ENCODE peak calls at places on chromosomes 3 and 15, in six cellular contexts. B is stimulated activated CD4-positive, alpha-beta T cell treated with anti-CD3 and anti-CD28 coated beads, Interleukin-4, amount 100 ng/mL, for 4 hours; H is HFF-Myc; A is activated CD4-positive, alpha-beta T cell treated with anti-CD3 and anti-CD28 coated beads, Interleukin-2, amount 50 U/mL, for 1 hour; Q is foreskin fibroblast; Y is hypothalamus. E is an unnamed sample.

GRCh38 chr3:113265281-113265680 is 53.9 kb downstream of the BOC start:
- DNase-seq in B (no peak), Y (peak), A (no peak), Q (no peak), H (no peak), E (no peak)

GRCh38 chr15:88990185-88990679 is 77.1 kb upstream of the MFGE8 start:
- DNase-seq in A (no peak), H (no peak), Q (no peak), B (no peak), Y (no peak), E (no peak)

GRCh38 chr3:171586274-171586673 is 126.1 kb upstream of the TNIK start:
- DNase-seq in A (no peak), Y (no peak), B (no peak), H (no peak), Q (no peak), E (no peak)

GRCh38 chr3:23232016-23232415 is 28.9 kb downstream of the UBE2E2 start:
- DNase-seq in H (no peak), A (no peak), Q (no peak), Y (no peak), B (no peak), E (no peak)

GRCh38 chr3:4825572-4826236 is 153.5 kb upstream of the BHLHE40 start:
- DNase-seq in Q (no peak), A (peak), H (no peak), B (peak), Y (peak), E (no peak)

GRCh38 chr3:197482001-197482400 is 73.8 kb downstream of the BDH1 start:
- DNase-seq in H (no peak), Y (no peak), Q (peak), B (no peak), A (no peak), E (no peak)

GRCh38 chr15:47824185-47824584 is 106.9 kb downstream of the SEMA6D start:
- DNase-seq in H (no peak), B (no peak), Q (no peak), Y (no peak), A (no peak), E (no peak)

GRCh38 chr15:51726302-51727073 is 11.0 kb downstream of the LYSMD2 start:
- DNase-seq in Q (peak), A (peak), H (peak), Y (no peak), B (peak), E (peak)

GRCh38 chr3:154164387-154164786 is 43.2 kb downstream of the ARHGEF26 start:
- DNase-seq in H (no peak), Y (no peak), A (no peak), B (no peak), Q (no peak), E (no peak)

GRCh38 chr3:48422691-48423090 is 7.2 kb downstream of the PLXNB1 start:
- DNase-seq in B (no peak), H (no peak), Y (no peak), A (no peak), Q (no peak), E (no peak)

GRCh38 chr3:139173372-139174108 is 128.8 kb upstream of the PRR23C start:
- DNase-seq in Y (peak), A (no peak), H (peak), Q (peak), B (no peak), E (peak)

GRCh38 chr15:33086500-33087141 is 107.9 kb downstream of the FMN1 start:
- DNase-seq in Q (peak), A (no peak), H (peak), Y (peak), B (no peak), E (peak)

GRCh38 chr3:129560931-129561594 is 18.1 kb downstream of the H1-8 start:
- DNase-seq in Y (peak), A (no peak), H (no peak), Q (peak), B (no peak), E (peak)

GRCh38 chr15:95468820-95469219 is 861.7 kb upstream of the NR2F2 start:
- DNase-seq in Q (no peak), Y (no peak), A (no peak), H (no peak), B (no peak), E (no peak)

GRCh38 chr3:43036621-43037331 is 57.7 kb downstream of the GASK1A start:
- DNase-seq in B (no peak), Y (no peak), H (no peak), A (no peak), Q (no peak), E (no peak)

GRCh38 chr15:28995193-28995592 is 109.4 kb downstream of the APBA2 start:
- DNase-seq in A (no peak), H (no peak), Q (no peak), B (no peak), Y (peak), E (no peak)

GRCh38 chr15:89457086-89457485 is 39.3 kb downstream of the RHCG start:
- DNase-seq in A (no peak), H (no peak), Q (peak), B (no peak), Y (no peak), E (peak)

GRCh38 chr15:78988361-78988911 is 43.6 kb upstream of the CTSH start:
- DNase-seq in H (peak), Y (peak), B (no peak), A (no peak), Q (peak), E (no peak)

GRCh38 chr15:36358094-36358961 is 221.1 kb upstream of the CDIN1 start:
- DNase-seq in Q (peak), Y (no peak), H (peak), B (no peak), A (no peak), E (no peak)

GRCh38 chr15:74378853-74379252 is 11.4 kb upstream of the CYP11A1 start:
- DNase-seq in H (no peak), Q (no peak), Y (no peak), A (peak), B (peak), E (no peak)

GRCh38 chr3:38247366-38248035 is 18.1 kb upstream of the SLC22A13 start:
- DNase-seq in Q (peak), B (no peak), A (no peak), H (peak), Y (no peak), E (no peak)

GRCh38 chr3:30199855-30200254 is 406.5 kb upstream of the TGFBR2 start:
- DNase-seq in Y (no peak), H (no peak), A (no peak), Q (no peak), B (no peak), E (no peak)

GRCh38 chr15:73818308-73818985 is 54.9 kb upstream of the TBC1D21 start:
- DNase-seq in A (no peak), Q (no peak), B (no peak), Y (no peak), H (no peak), E (no peak)

GRCh38 chr15:76398702-76399101 is 62.1 kb downstream of the ISL2 start:
- DNase-seq in B (no peak), Y (no peak), H (no peak), A (no peak), Q (no peak), E (no peak)

E was measured in SHP77.